ENCODE peak calls at places on chromosomes 12 and 14, in nine cellular contexts. One of them, this sample, is unnamed.

GRCh38 chr14:25400607-25401206 is 350.8 kb upstream of the STXBP6 start:
- DNase-seq in H9: peak; percentile 42
- DNase-seq in cardiac muscle cell: peak; percentile 72
- DNase-seq in endodermal cell: peak; percentile 81
- DNase-seq in tibial nerve: peak; percentile 34
- DNase-seq in DND-41: peak; percentile 53
- DNase-seq in mammary epithelial cell: peak; percentile 18
- DNase-seq in lower lobe of right lung: no peak
- DNase-seq in endothelial cell of umbilical vein: peak; percentile 63
- DNase-seq in this sample: peak; percentile 26

GRCh38 chr14:69666698-69667211 is 55.4 kb downstream of the SUSD6 start:
- DNase-seq in H9: no peak
- DNase-seq in cardiac muscle cell: no peak
- DNase-seq in endodermal cell: no peak
- DNase-seq in tibial nerve: no peak
- DNase-seq in DND-41: no peak
- DNase-seq in mammary epithelial cell: no peak
- DNase-seq in lower lobe of right lung: no peak
- DNase-seq in endothelial cell of umbilical vein: peak; percentile 83
- DNase-seq in this sample: no peak

GRCh38 chr12:3252416-3252815 is 175.2 kb downstream of the TSPAN9 start:
- DNase-seq in H9: no peak
- DNase-seq in cardiac muscle cell: peak; percentile 61
- DNase-seq in endodermal cell: no peak
- DNase-seq in tibial nerve: peak; percentile 71
- DNase-seq in DND-41: no peak
- DNase-seq in mammary epithelial cell: no peak
- DNase-seq in lower lobe of right lung: peak; percentile 60
- DNase-seq in endothelial cell of umbilical vein: no peak
- DNase-seq in this sample: no peak

GRCh38 chr14:77557391-77557790 is 58.8 kb upstream of the ISM2 start:
- DNase-seq in H9: no peak
- DNase-seq in cardiac muscle cell: no peak
- DNase-seq in endodermal cell: no peak
- DNase-seq in tibial nerve: no peak
- DNase-seq in DND-41: no peak
- DNase-seq in mammary epithelial cell: no peak
- DNase-seq in lower lobe of right lung: no peak
- DNase-seq in endothelial cell of umbilical vein: no peak
- DNase-seq in this sample: no peak

GRCh38 chr12:94622475-94622874 is 27.9 kb downstream of the TMCC3 start:
- DNase-seq in H9: no peak
- DNase-seq in cardiac muscle cell: no peak
- DNase-seq in endodermal cell: no peak
- DNase-seq in tibial nerve: no peak
- DNase-seq in DND-41: no peak
- DNase-seq in mammary epithelial cell: peak; percentile 80
- DNase-seq in lower lobe of right lung: no peak
- DNase-seq in endothelial cell of umbilical vein: peak; percentile 93
- DNase-seq in this sample: no peak

GRCh38 chr12:24223926-24224325 is 274.5 kb upstream of the SOX5 start:
- DNase-seq in H9: no peak
- DNase-seq in cardiac muscle cell: no peak
- DNase-seq in endodermal cell: no peak
- DNase-seq in tibial nerve: no peak
- DNase-seq in DND-41: no peak
- DNase-seq in mammary epithelial cell: no peak
- DNase-seq in lower lobe of right lung: no peak
- DNase-seq in endothelial cell of umbilical vein: no peak
- DNase-seq in this sample: no peak

GRCh38 chr14:105075364-105076295 is 10.4 kb upstream of the GPR132 start:
- DNase-seq in H9: peak; percentile 69
- DNase-seq in cardiac muscle cell: no peak
- DNase-seq in endodermal cell: peak; percentile 82
- DNase-seq in tibial nerve: no peak
- DNase-seq in DND-41: no peak
- DNase-seq in mammary epithelial cell: no peak
- DNase-seq in lower lobe of right lung: peak; percentile 64
- DNase-seq in endothelial cell of umbilical vein: no peak
- DNase-seq in this sample: peak; percentile 89

GRCh38 chr12:125216720-125217119 is 151.5 kb downstream of the AACS start:
- DNase-seq in H9: no peak
- DNase-seq in cardiac muscle cell: no peak
- DNase-seq in endodermal cell: no peak
- DNase-seq in tibial nerve: no peak
- DNase-seq in DND-41: no peak
- DNase-seq in mammary epithelial cell: no peak
- DNase-seq in lower lobe of right lung: no peak
- DNase-seq in endothelial cell of umbilical vein: no peak
- DNase-seq in this sample: no peak

GRCh38 chr12:92065018-92065499 is 80.6 kb downstream of the BTG1 start:
- DNase-seq in H9: no peak
- DNase-seq in cardiac muscle cell: no peak
- DNase-seq in endodermal cell: no peak
- DNase-seq in tibial nerve: no peak
- DNase-seq in DND-41: no peak
- DNase-seq in mammary epithelial cell: no peak
- DNase-seq in lower lobe of right lung: no peak
- DNase-seq in endothelial cell of umbilical vein: no peak
- DNase-seq in this sample: no peak

GRCh38 chr12:6462234-6462995 is 8.1 kb downstream of the VAMP1 start:
- DNase-seq in H9: no peak
- DNase-seq in cardiac muscle cell: no peak
- DNase-seq in endodermal cell: no peak
- DNase-seq in tibial nerve: no peak
- DNase-seq in DND-41: peak; percentile 52
- DNase-seq in mammary epithelial cell: no peak
- DNase-seq in lower lobe of right lung: no peak
- DNase-seq in endothelial cell of umbilical vein: peak; percentile 18
- DNase-seq in this sample: no peak

GRCh38 chr14:23434488-23435219 is 806 bp downstream of the MYH7 start:
- DNase-seq in H9: peak; percentile 12
- DNase-seq in cardiac muscle cell: no peak
- DNase-seq in endodermal cell: no peak
- DNase-seq in tibial nerve: no peak
- DNase-seq in DND-41: no peak
- DNase-seq in mammary epithelial cell: no peak
- DNase-seq in lower lobe of right lung: no peak
- DNase-seq in endothelial cell of umbilical vein: no peak
- DNase-seq in this sample: no peak

GRCh38 chr12:89390802-89391673 is 38.7 kb upstream of the DUSP6 start:
- DNase-seq in H9: no peak
- DNase-seq in cardiac muscle cell: no peak
- DNase-seq in endodermal cell: no peak
- DNase-seq in tibial nerve: no peak
- DNase-seq in DND-41: no peak
- DNase-seq in mammary epithelial cell: peak; percentile 85
- DNase-seq in lower lobe of right lung: no peak
- DNase-seq in endothelial cell of umbilical vein: peak; percentile 62
- DNase-seq in this sample: no peak

GRCh38 chr12:52266514-52266913 is 7.9 kb upstream of the KRT86 start:
- DNase-seq in H9: no peak
- DNase-seq in cardiac muscle cell: no peak
- DNase-seq in endodermal cell: no peak
- DNase-seq in tibial nerve: no peak
- DNase-seq in DND-41: no peak
- DNase-seq in mammary epithelial cell: no peak
- DNase-seq in lower lobe of right lung: no peak
- DNase-seq in endothelial cell of umbilical vein: no peak
- DNase-seq in this sample: no peak

GRCh38 chr14:89027097-89027740 is 202.8 kb downstream of the TTC8 start:
- DNase-seq in H9: peak; percentile 70
- DNase-seq in cardiac muscle cell: peak; percentile 71
- DNase-seq in endodermal cell: peak; percentile 83
- DNase-seq in tibial nerve: no peak
- DNase-seq in DND-41: no peak
- DNase-seq in mammary epithelial cell: peak; percentile 36
- DNase-seq in lower lobe of right lung: peak; percentile 69
- DNase-seq in endothelial cell of umbilical vein: peak; percentile 25
- DNase-seq in this sample: peak; percentile 52

GRCh38 chr12:851913-852312 is 97.6 kb downstream of the RAD52 start:
- DNase-seq in H9: no peak
- DNase-seq in cardiac muscle cell: no peak
- DNase-seq in endodermal cell: no peak
- DNase-seq in tibial nerve: no peak
- DNase-seq in DND-41: no peak
- DNase-seq in mammary epithelial cell: peak; percentile 70
- DNase-seq in lower lobe of right lung: no peak
- DNase-seq in endothelial cell of umbilical vein: peak; percentile 76
- DNase-seq in this sample: no peak

GRCh38 chr12:53381739-53382630 is 2.0 kb downstream of the SP1 start:
- DNase-seq in H9: peak; percentile 72
- DNase-seq in cardiac muscle cell: peak; percentile 37
- DNase-seq in endodermal cell: peak; percentile 93
- DNase-seq in tibial nerve: peak; percentile 45
- DNase-seq in DND-41: peak; percentile 21
- DNase-seq in mammary epithelial cell: peak; percentile 95
- DNase-seq in lower lobe of right lung: peak; percentile 65
- DNase-seq in endothelial cell of umbilical vein: peak; percentile 45
- DNase-seq in this sample: peak; percentile 42

GRCh38 chr14:56810341-56810740 is at the start of gene OTX2:
- DNase-seq in H9: no peak
- DNase-seq in cardiac muscle cell: no peak
- DNase-seq in endodermal cell: peak; percentile 74
- DNase-seq in tibial nerve: no peak
- DNase-seq in DND-41: no peak
- DNase-seq in mammary epithelial cell: no peak
- DNase-seq in lower lobe of right lung: no peak
- DNase-seq in endothelial cell of umbilical vein: no peak
- DNase-seq in this sample: peak; percentile 94

GRCh38 chr14:75700295-75700694 is 39.2 kb downstream of the TTLL5 start:
- DNase-seq in H9: no peak
- DNase-seq in cardiac muscle cell: peak; percentile 13
- DNase-seq in endodermal cell: no peak
- DNase-seq in tibial nerve: no peak
- DNase-seq in DND-41: no peak
- DNase-seq in mammary epithelial cell: no peak
- DNase-seq in lower lobe of right lung: peak; percentile 59
- DNase-seq in endothelial cell of umbilical vein: no peak
- DNase-seq in this sample: no peak

GRCh38 chr12:120718055-120718454 is 7.6 kb upstream of the ACADS start:
- DNase-seq in H9: no peak
- DNase-seq in cardiac muscle cell: no peak
- DNase-seq in endodermal cell: no peak
- DNase-seq in tibial nerve: no peak
- DNase-seq in DND-41: no peak
- DNase-seq in mammary epithelial cell: no peak
- DNase-seq in lower lobe of right lung: no peak
- DNase-seq in endothelial cell of umbilical vein: no peak
- DNase-seq in this sample: no peak

GRCh38 chr14:43141636-43142191 is 1365.4 kb downstream of the FSCB start:
- DNase-seq in H9: peak; percentile 23
- DNase-seq in cardiac muscle cell: no peak
- DNase-seq in endodermal cell: no peak
- DNase-seq in tibial nerve: no peak
- DNase-seq in DND-41: no peak
- DNase-seq in mammary epithelial cell: no peak
- DNase-seq in lower lobe of right lung: no peak
- DNase-seq in endothelial cell of umbilical vein: no peak
- DNase-seq in this sample: no peak
- H3K9me3 ChIP-seq in H9: no peaks in the 10 kb centered on the region
- H3K9me3 ChIP-seq in cardiac muscle cell: no peaks in the 10 kb centered on the region
- H3K9me3 ChIP-seq in endodermal cell: peaks cover 2% of the 10 kb centered on the region
- H3K9me3 ChIP-seq in tibial nerve: no peaks in the 10 kb centered on the region
- H3K9me3 ChIP-seq in DND-41: no peaks in the 10 kb centered on the region
- H3K9me3 ChIP-seq in mammary epithelial cell: peaks cover 10% of the 10 kb centered on the region
- H3K9me3 ChIP-seq in lower lobe of right lung: no peaks in the 10 kb centered on the region
- H3K9me3 ChIP-seq in endothelial cell of umbilical vein: peaks cover 3% of the 10 kb centered on the region
- H3K9me3 ChIP-seq in this sample: no peaks in the 10 kb centered on the region

DNA sequence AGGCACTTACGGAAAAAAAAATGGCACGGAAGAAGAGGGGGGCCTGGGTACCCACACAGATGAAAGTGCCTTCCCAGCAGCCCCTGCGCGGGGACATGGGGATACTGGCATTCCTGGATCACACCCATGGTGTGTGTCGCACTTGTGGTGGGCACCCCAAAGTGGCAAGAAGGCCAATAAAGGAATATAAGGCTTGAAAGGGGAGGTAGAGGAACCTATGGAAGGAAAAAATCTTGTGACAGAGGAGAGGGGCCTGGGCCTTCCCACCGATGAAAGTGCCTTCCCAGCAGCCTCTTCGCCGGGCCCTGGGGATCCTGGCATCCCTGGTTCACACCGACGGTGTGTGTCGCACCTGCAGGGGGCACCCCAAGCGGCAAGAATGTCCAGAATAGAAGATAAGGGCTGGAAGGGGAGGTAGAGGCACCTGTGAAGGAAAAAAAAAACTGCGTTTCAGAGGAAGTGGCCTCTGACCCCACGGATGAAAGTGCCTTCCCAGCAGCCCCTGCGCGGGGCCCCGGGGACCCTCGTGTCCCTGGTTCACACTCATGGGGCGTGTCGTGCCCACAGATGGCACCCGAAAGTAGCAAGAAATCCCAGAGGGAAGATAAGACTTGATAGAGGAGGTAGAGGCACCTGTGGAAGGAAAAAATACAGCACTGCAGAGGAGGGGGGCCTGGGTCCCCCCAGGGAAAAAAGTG is 284.0 kb downstream of the ALG10 start:
- DNase-seq in H9: no peak
- DNase-seq in cardiac muscle cell: no peak
- DNase-seq in endodermal cell: no peak
- DNase-seq in tibial nerve: no peak
- DNase-seq in DND-41: no peak
- DNase-seq in mammary epithelial cell: no peak
- DNase-seq in lower lobe of right lung: no peak
- DNase-seq in endothelial cell of umbilical vein: no peak
- DNase-seq in this sample: no peak
- H3K9me3 ChIP-seq in H9: peaks cover 68% of the 10 kb centered on the region
- H3K9me3 ChIP-seq in cardiac muscle cell: no peaks in the 10 kb centered on the region
- H3K9me3 ChIP-seq in endodermal cell: peaks cover 49% of the 10 kb centered on the region
- H3K9me3 ChIP-seq in tibial nerve: peaks cover 97% of the 10 kb centered on the region
- H3K9me3 ChIP-seq in DND-41: peaks cover 70% of the 10 kb centered on the region
- H3K9me3 ChIP-seq in mammary epithelial cell: peaks cover 52% of the 10 kb centered on the region
- H3K9me3 ChIP-seq in lower lobe of right lung: peaks cover 5% of the 10 kb centered on the region
- H3K9me3 ChIP-seq in endothelial cell of umbilical vein: peaks cover 1% of the 10 kb centered on the region
- H3K9me3 ChIP-seq in this sample: no peaks in the 10 kb centered on the region

GRCh38 chr14:43012817-43013216 is 1406.1 kb downstream of the LRFN5 start:
- DNase-seq in H9: no peak
- DNase-seq in cardiac muscle cell: no peak
- DNase-seq in endodermal cell: no peak
- DNase-seq in tibial nerve: no peak
- DNase-seq in DND-41: no peak
- DNase-seq in mammary epithelial cell: no peak
- DNase-seq in lower lobe of right lung: no peak
- DNase-seq in endothelial cell of umbilical vein: no peak
- DNase-seq in this sample: no peak
- H3K9me3 ChIP-seq in H9: peaks cover 15% of the 10 kb centered on the region
- H3K9me3 ChIP-seq in cardiac muscle cell: peaks cover 3% of the 10 kb centered on the region
- H3K9me3 ChIP-seq in endodermal cell: peaks cover 16% of the 10 kb centered on the region
- H3K9me3 ChIP-seq in tibial nerve: peaks cover 23% of the 10 kb centered on the region
- H3K9me3 ChIP-seq in DND-41: peaks cover 4% of the 10 kb centered on the region
- H3K9me3 ChIP-seq in mammary epithelial cell: peaks cover 8% of the 10 kb centered on the region
- H3K9me3 ChIP-seq in lower lobe of right lung: peaks cover 8% of the 10 kb centered on the region
- H3K9me3 ChIP-seq in endothelial cell of umbilical vein: no peaks in the 10 kb centered on the region
- H3K9me3 ChIP-seq in this sample: no peaks in the 10 kb centered on the region

DNA sequence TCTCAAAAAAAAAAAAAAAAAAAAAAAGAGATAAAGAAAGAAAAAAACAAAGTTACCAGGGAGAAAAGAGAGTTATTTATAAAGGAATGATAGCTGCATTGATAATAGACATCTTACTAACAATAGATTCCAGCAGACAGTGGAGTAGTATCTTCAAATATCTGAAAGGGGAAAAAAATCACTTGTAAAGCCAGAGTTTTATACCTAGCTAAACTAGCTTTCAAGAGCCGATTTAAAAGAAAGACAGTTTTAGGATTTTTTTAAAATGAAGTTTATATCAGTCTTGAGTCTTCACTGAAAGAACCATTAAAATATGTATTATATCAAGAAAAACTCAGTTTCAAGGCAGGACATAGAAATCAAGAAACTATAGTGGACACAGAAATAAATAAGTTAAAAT is 262.4 kb downstream of the ZFP36L1 start:
- DNase-seq in H9: no peak
- DNase-seq in cardiac muscle cell: no peak
- DNase-seq in endodermal cell: no peak
- DNase-seq in tibial nerve: no peak
- DNase-seq in DND-41: no peak
- DNase-seq in mammary epithelial cell: no peak
- DNase-seq in lower lobe of right lung: no peak
- DNase-seq in endothelial cell of umbilical vein: no peak
- DNase-seq in this sample: no peak
- H3K9me3 ChIP-seq in H9: no peaks in the 10 kb centered on the region
- H3K9me3 ChIP-seq in cardiac muscle cell: no peaks in the 10 kb centered on the region
- H3K9me3 ChIP-seq in endodermal cell: peaks cover 32% of the 10 kb centered on the region
- H3K9me3 ChIP-seq in tibial nerve: peaks cover 22% of the 10 kb centered on the region
- H3K9me3 ChIP-seq in DND-41: peaks cover 27% of the 10 kb centered on the region
- H3K9me3 ChIP-seq in mammary epithelial cell: peaks cover 7% of the 10 kb centered on the region
- H3K9me3 ChIP-seq in lower lobe of right lung: peaks cover 21% of the 10 kb centered on the region
- H3K9me3 ChIP-seq in endothelial cell of umbilical vein: peaks cover 3% of the 10 kb centered on the region
- H3K9me3 ChIP-seq in this sample: no peaks in the 10 kb centered on the region